ENCODE peak calls at places on chromosomes 3 and 15, in six cellular contexts. W is kidney, L is SK-N-SH, U is heart right ventricle, J is astrocyte, N is upper lobe of right lung. Q is an unnamed sample.

GRCh38 chr3:170603770-170604510 is 18.1 kb upstream of the SLC7A14 start:
- DNase-seq in L (no peak), W (no peak), U (no peak), J (peak), N (no peak), Q (peak)

GRCh38 chr15:62783303-62783957 is 259.1 kb upstream of the TPM1 start:
- DNase-seq in N (no peak), L (no peak), W (peak), J (peak), U (no peak), Q (peak)

GRCh38 chr3:172685331-172686214 is 25.3 kb downstream of the NCEH1 start:
- DNase-seq in U (no peak), W (no peak), L (no peak), J (no peak), N (no peak), Q (peak)

GRCh38 chr15:91338763-91339162 is 238.7 kb downstream of the SV2B start:
- DNase-seq in U (no peak), J (peak), L (no peak), N (no peak), W (no peak), Q (peak)

GRCh38 chr15:30974112-30974511 is 17.3 kb downstream of the MTMR10 start:
- DNase-seq in U (no peak), W (no peak), J (no peak), L (no peak), N (no peak), Q (no peak)

GRCh38 chr3:126127904-126128303 is 44.0 kb upstream of the SLC41A3 start:
- DNase-seq in N (peak), W (peak), L (peak), J (no peak), U (peak), Q (no peak)

GRCh38 chr15:78103406-78104118 is 11.2 kb downstream of the SH2D7 start:
- DNase-seq in N (peak), W (no peak), J (no peak), U (no peak), L (no peak), Q (no peak)

GRCh38 chr3:117553461-117553860 is 843.9 kb downstream of the TUSC7 start:
- DNase-seq in N (no peak), W (no peak), L (no peak), J (peak), U (no peak), Q (peak)

GRCh38 chr15:98518823-98519561 is 129.3 kb upstream of the IGF1R start:
- DNase-seq in J (peak), N (no peak), W (no peak), L (peak), U (no peak), Q (peak)

GRCh38 chr15:75639191-75639708 is 774 bp downstream of the IMP3 start:
- DNase-seq in U (no peak), W (no peak), L (no peak), N (no peak), J (peak), Q (no peak)

GRCh38 chr3:183548262-183548769 is 7.2 kb downstream of the KLHL6 start:
- DNase-seq in J (peak), L (peak), U (no peak), W (no peak), N (no peak), Q (peak)

GRCh38 chr3:4355401-4356224 is 52.4 kb downstream of the SETMAR start:
- DNase-seq in L (peak), J (no peak), N (no peak), W (peak), U (peak), Q (no peak)

GRCh38 chr15:82646250-82647044 is 716 bp downstream of the CPEB1 start:
- DNase-seq in N (no peak), U (no peak), W (peak), J (no peak), L (no peak), Q (no peak)

GRCh38 chr3:23324745-23325144 is 121.6 kb downstream of the UBE2E2 start:
- DNase-seq in N (no peak), J (peak), L (no peak), U (no peak), W (no peak), Q (peak)

GRCh38 chr3:52518723-52519444 is 14.8 kb downstream of the NT5DC2 start:
- DNase-seq in U (no peak), N (peak), J (no peak), W (no peak), L (peak), Q (no peak)

GRCh38 chr15:42491540-42492225 is 742 bp upstream of the ZNF106 start:
- DNase-seq in N (no peak), J (peak), L (no peak), W (peak), U (no peak), Q (peak)

GRCh38 chr15:83046558-83047127 is 20.4 kb downstream of the BTBD1 start:
- DNase-seq in L (no peak), U (no peak), N (no peak), J (peak), W (no peak), Q (peak)

GRCh38 chr15:22873204-22873701 is 34.8 kb downstream of the NIPA2 start:
- DNase-seq in W (peak), U (no peak), J (peak), L (no peak), N (no peak), Q (peak)

GRCh38 chr3:117443014-117443413 is 733.4 kb downstream of the TUSC7 start:
- DNase-seq in L (no peak), U (no peak), N (no peak), W (no peak), J (peak), Q (no peak)

GRCh38 chr3:65752636-65753035 is 286.1 kb downstream of the MAGI1 start:
- DNase-seq in L (no peak), J (no peak), W (no peak), N (no peak), U (no peak), Q (no peak)

GRCh38 chr3:36496734-36497133 is 116.4 kb downstream of the STAC start:
- DNase-seq in U (no peak), W (no peak), J (peak), N (no peak), L (no peak), Q (no peak)

GRCh38 chr3:88061749-88062148 is 2.7 kb downstream of the ZNF654 start:
- DNase-seq in U (no peak), N (no peak), W (no peak), L (no peak), J (no peak), Q (no peak)

GRCh38 chr15:66772967-66773873 is 71.2 kb downstream of the SMAD6 start:
- DNase-seq in N (no peak), L (peak), U (no peak), W (peak), J (no peak), Q (no peak)

GRCh38 chr15:71093089-71094024 is 21.9 kb upstream of the THSD4 start:
- DNase-seq in N (no peak), J (peak), U (no peak), W (no peak), L (no peak), Q (peak)

GRCh38 chr15:87874896-87875661 is 381.5 kb downstream of the NTRK3 start:
- DNase-seq in J (peak), L (peak), N (no peak), U (no peak), W (peak), Q (no peak)

GRCh38 chr3:9351709-9352126 is 11.1 kb upstream of the THUMPD3 start:
- DNase-seq in J (no peak), W (no peak), L (no peak), U (no peak), N (no peak), Q (no peak)

GRCh38 chr3:12353796-12354505 is 65.1 kb downstream of the PPARG start:
- DNase-seq in L (no peak), J (no peak), U (no peak), W (no peak), N (no peak), Q (no peak)

GRCh38 chr3:124707667-124708066 is 22.6 kb upstream of the UMPS start:
- DNase-seq in L (no peak), J (peak), U (no peak), N (no peak), W (no peak), Q (peak)

GRCh38 chr3:56682458-56683121 is 475 bp downstream of the TASOR start:
- DNase-seq in J (peak), U (peak), W (peak), N (peak), L (peak), Q (peak)

GRCh38 chr15:88403461-88403860 is 63.7 kb downstream of the MRPL46 start:
- DNase-seq in J (no peak), U (no peak), N (no peak), L (no peak), W (no peak), Q (no peak)

GRCh38 chr3:13491206-13491974 is 11.3 kb downstream of the HDAC11 start:
- DNase-seq in W (peak), J (no peak), U (no peak), N (peak), L (no peak), Q (no peak)

GRCh38 chr3:62911531-62911930 is 36.3 kb upstream of the CADPS start:
- DNase-seq in U (no peak), L (no peak), N (no peak), W (no peak), J (peak), Q (no peak)

GRCh38 chr3:52231502-52232278 is 6.2 kb upstream of the TLR9 start:
- DNase-seq in L (peak), N (peak), U (peak), W (no peak), J (no peak), Q (no peak)

GRCh38 chr3:48938689-48939088 is 20.0 kb downstream of the ARIH2 start:
- DNase-seq in L (no peak), N (no peak), W (no peak), U (no peak), J (no peak), Q (no peak)
- H3K27ac ChIP-seq in L (no peak), N (no peak), W (no peak), U (no peak), J (no peak), Q (no peak)

GRCh38 chr15:92384391-92384790 is 9.3 kb upstream of the ST8SIA2 start:
- DNase-seq in W (no peak), L (no peak), N (no peak), U (no peak), J (no peak), Q (no peak)

GRCh38 chr15:92385096-92385495 is 8.6 kb upstream of the ST8SIA2 start:
- DNase-seq in U (no peak), W (no peak), J (peak), N (no peak), L (no peak), Q (peak)

GRCh38 chr15:92383528-92384326 is 10.0 kb upstream of the ST8SIA2 start:
- DNase-seq in U (peak), L (peak), N (no peak), J (no peak), W (no peak), Q (peak)
- TF ChIP-seq CTCF in U (peak), L (peak), N (peak), J (peak), W (peak), Q (peak)

GRCh38 chr3:112338727-112339056 is 5.7 kb downstream of the CD200 start:
- DNase-seq in N (no peak), L (no peak), U (no peak), W (no peak), J (no peak), Q (no peak)

GRCh38 chr3:112333002-112333385 is at the start of gene CD200:
- DNase-seq in L (peak), U (peak), W (peak), N (peak), J (peak), Q (peak)

GRCh38 chr3:112338021-112338726 is 5.2 kb downstream of the CD200 start:
- DNase-seq in L (no peak), W (no peak), U (no peak), J (peak), N (no peak), Q (no peak)

GRCh38 chr3:112334709-112335108 is 1.8 kb downstream of the CD200 start:
- DNase-seq in N (no peak), W (no peak), L (no peak), U (no peak), J (no peak), Q (no peak)

DNA sequence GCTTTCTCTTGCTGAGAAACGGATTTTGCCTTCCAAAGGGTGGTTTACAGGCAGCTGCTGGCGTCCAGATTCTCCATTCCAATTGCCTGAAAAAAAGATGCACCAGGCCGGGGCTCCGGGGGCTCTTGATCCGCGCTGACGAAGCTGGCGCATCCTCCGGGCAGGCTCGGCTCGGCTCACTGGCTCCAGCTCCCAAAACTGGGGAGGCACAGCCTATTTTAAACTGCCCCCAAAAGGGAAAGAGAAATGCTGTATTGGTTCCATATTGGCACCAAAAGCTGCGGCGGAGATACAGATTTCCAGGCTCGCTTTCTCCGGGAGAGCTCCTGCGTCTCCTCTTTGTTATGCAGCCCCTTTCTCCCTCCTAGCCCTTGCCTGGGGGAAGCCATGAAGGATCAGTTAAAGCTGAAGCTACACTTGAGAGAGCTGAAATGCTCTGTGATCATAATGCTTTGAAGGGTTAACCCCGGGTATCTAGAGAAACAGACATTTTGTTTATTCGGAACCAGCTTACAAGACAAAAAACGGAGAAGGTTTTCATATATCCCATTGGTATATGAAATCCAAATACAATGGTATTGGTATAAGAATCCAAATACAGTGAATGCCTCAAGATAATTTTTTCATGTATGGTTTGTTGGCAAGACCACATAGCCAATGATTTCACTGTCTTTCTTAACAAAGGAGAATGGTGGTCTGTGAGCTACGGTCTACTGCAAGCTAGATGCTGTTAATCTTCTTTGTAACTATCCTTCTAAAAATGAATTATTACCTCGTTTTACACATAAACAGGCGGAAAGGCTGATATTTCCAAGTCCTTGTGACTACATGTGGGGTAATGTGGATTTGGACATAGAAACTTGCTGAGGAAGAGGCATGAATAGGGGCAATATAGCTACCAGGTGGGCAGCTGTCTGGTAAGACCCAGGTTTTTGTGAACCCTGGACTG is 704 bp downstream of the CD200 start:
- DNase-seq in W (peak), N (no peak), L (peak), U (no peak), J (peak), Q (no peak)
- H3K4me3 ChIP-seq in W (peak), N (peak), L (peak), U (peak), J (peak), Q (peak)

GRCh38 chr3:134211797-134212196 is 38.9 kb downstream of the RYK start:
- DNase-seq in J (peak), N (no peak), U (peak), L (peak), W (no peak), Q (peak)

GRCh38 chr3:134212898-134213665 is 37.6 kb downstream of the RYK start:
- DNase-seq in L (peak), W (peak), N (peak), J (peak), U (peak), Q (peak)

GRCh38 chr3:134216851-134217250 is 33.8 kb downstream of the RYK start:
- DNase-seq in L (no peak), N (no peak), J (no peak), W (no peak), U (no peak), Q (no peak)

GRCh38 chr3:134214239-134214638 is 36.4 kb downstream of the RYK start:
- DNase-seq in N (no peak), J (no peak), W (no peak), L (no peak), U (no peak), Q (no peak)

GRCh38 chr3:134216206-134216764 is 34.4 kb downstream of the RYK start:
- DNase-seq in U (no peak), L (no peak), W (no peak), J (no peak), N (no peak), Q (no peak)
- H3K27ac ChIP-seq in U (no peak), L (no peak), W (no peak), J (no peak), N (no peak), Q (no peak)

GRCh38 chr3:42772670-42773408 is at the start of gene CCDC13:
- DNase-seq in N (peak), L (peak), U (peak), J (peak), W (peak), Q (peak)
- TF ChIP-seq CTCF in N (no peak), L (peak), U (no peak), J (no peak), W (no peak), Q (no peak)

GRCh38 chr3:55305714-55306485 is 181.2 kb downstream of the WNT5A start:
- DNase-seq in U (no peak), L (no peak), J (no peak), N (no peak), W (no peak), Q (no peak)
- H3K4me3 ChIP-seq in U (no peak), L (no peak), J (no peak), N (no peak), W (no peak), Q (no peak)

GRCh38 chr3:177209509-177209908 is 12.2 kb upstream of the TBL1XR1 start:
- DNase-seq in L (no peak), J (no peak), N (no peak), U (no peak), W (no peak), Q (no peak)
- H3K27ac ChIP-seq in L (no peak), J (no peak), N (no peak), U (no peak), W (no peak), Q (no peak)

Q was measured in brain microvascular endothelial cell.